ENCODE peak calls at places on chromosomes 16 and 17, in four cellular contexts. B is left colon, Q is M059J, G is DMS79 treated with DMSO at 0.1 percent for 48 hours. R is an unnamed sample.

GRCh38 chr17:46811978-46812583 is 6.4 kb downstream of the WNT3 start:
- DNase-seq in B (no peak), G (no peak), Q (peak), R (no peak)

GRCh38 chr17:74011963-74012362 is 191.5 kb upstream of the RPL38 start:
- DNase-seq in B (no peak), G (peak), Q (no peak), R (no peak)

GRCh38 chr17:38559880-38560230 is 45.9 kb downstream of the SRCIN1 start:
- DNase-seq in B (no peak), Q (no peak), G (no peak), R (no peak)

GRCh38 chr16:57937861-57938260 is 33.1 kb downstream of the CNGB1 start:
- DNase-seq in G (no peak), B (no peak), Q (no peak), R (no peak)

GRCh38 chr16:81081007-81081406 is 4.0 kb upstream of the C16orf46 start:
- DNase-seq in G (no peak), B (no peak), Q (no peak), R (no peak)

GRCh38 chr16:84504420-84505248 is at the start of gene MEAK7:
- DNase-seq in Q (peak), B (peak), G (peak), R (peak)

GRCh38 chr17:42484304-42484703 is 25.6 kb downstream of the ATP6V0A1 start:
- DNase-seq in Q (no peak), G (no peak), B (peak), R (no peak)

GRCh38 chr17:47276868-47277267 is 23.2 kb downstream of the ITGB3 start:
- DNase-seq in B (peak), G (no peak), Q (peak), R (no peak)

GRCh38 chr16:85276258-85276657 is 164.0 kb upstream of the CIBAR2 start:
- DNase-seq in G (no peak), B (no peak), Q (no peak), R (no peak)

GRCh38 chr16:87416826-87417471 is 24.8 kb downstream of the MAP1LC3B start:
- DNase-seq in Q (peak), B (peak), G (no peak), R (no peak)

GRCh38 chr17:81081217-81081616 is 46.3 kb downstream of the BAIAP2 start:
- DNase-seq in Q (no peak), G (no peak), B (no peak), R (no peak)

GRCh38 chr17:957856-958421 is 21.6 kb downstream of the NXN start:
- DNase-seq in Q (no peak), G (no peak), B (no peak), R (no peak)

R was measured in prostate gland.